ENCODE peak calls at places on chromosomes 3 and 15, in five cellular contexts. R is CD8-positive, alpha-beta T cell; N is colonic mucosa; D is astrocyte; M is fibroblast of the aortic adventitia. P is an unnamed sample.

GRCh38 chr15:73353734-73354133 is 15.0 kb downstream of the HCN4 start:
- DNase-seq in R (no peak), N (no peak), D (no peak), M (no peak), P (no peak)

GRCh38 chr15:68791431-68792283 is 29.0 kb downstream of the ANP32A start:
- DNase-seq in R (peak; percentile 60), N (no peak), D (no peak), M (no peak), P (no peak)

GRCh38 chr3:9298236-9298635 is 48.8 kb upstream of the SRGAP3 start:
- DNase-seq in R (no peak), N (no peak), D (peak; percentile 28), M (peak; percentile 42), P (peak; percentile 44)

GRCh38 chr15:95446854-95447253 is 883.6 kb upstream of the NR2F2 start:
- DNase-seq in R (peak; percentile 28), N (no peak), D (no peak), M (no peak), P (no peak)

GRCh38 chr15:31376511-31376910 is 49.9 kb downstream of the KLF13 start:
- DNase-seq in R (no peak), N (peak; percentile 61), D (no peak), M (no peak), P (no peak)

GRCh38 chr15:81531141-81531592 is 157.2 kb upstream of the TMC3 start:
- DNase-seq in R (no peak), N (no peak), D (peak; percentile 62), M (peak; percentile 84), P (no peak)

GRCh38 chr3:189629803-189630455 is 1.3 kb upstream of the TP63 start:
- DNase-seq in R (no peak), N (no peak), D (no peak), M (peak; percentile 63), P (no peak)

GRCh38 chr3:39809995-39810595 is 686 bp downstream of the MYRIP start:
- DNase-seq in R (no peak), N (no peak), D (no peak), M (no peak), P (no peak)

GRCh38 chr3:67619966-67620365 is 34.4 kb downstream of the SUCLG2 start:
- DNase-seq in R (no peak), N (no peak), D (no peak), M (no peak), P (no peak)

GRCh38 chr3:69292185-69292584 is 93.7 kb downstream of the FRMD4B start:
- DNase-seq in R (no peak), N (no peak), D (no peak), M (no peak), P (no peak)

GRCh38 chr15:100338971-100339444 is 2.8 kb downstream of the ADAMTS17 start:
- DNase-seq in R (peak; percentile 66), N (peak; percentile 70), D (peak; percentile 72), M (peak; percentile 59), P (no peak)

GRCh38 chr3:72062017-72062416 is 277.1 kb upstream of the PROK2 start:
- DNase-seq in R (no peak), N (no peak), D (no peak), M (no peak), P (no peak)

DNA sequence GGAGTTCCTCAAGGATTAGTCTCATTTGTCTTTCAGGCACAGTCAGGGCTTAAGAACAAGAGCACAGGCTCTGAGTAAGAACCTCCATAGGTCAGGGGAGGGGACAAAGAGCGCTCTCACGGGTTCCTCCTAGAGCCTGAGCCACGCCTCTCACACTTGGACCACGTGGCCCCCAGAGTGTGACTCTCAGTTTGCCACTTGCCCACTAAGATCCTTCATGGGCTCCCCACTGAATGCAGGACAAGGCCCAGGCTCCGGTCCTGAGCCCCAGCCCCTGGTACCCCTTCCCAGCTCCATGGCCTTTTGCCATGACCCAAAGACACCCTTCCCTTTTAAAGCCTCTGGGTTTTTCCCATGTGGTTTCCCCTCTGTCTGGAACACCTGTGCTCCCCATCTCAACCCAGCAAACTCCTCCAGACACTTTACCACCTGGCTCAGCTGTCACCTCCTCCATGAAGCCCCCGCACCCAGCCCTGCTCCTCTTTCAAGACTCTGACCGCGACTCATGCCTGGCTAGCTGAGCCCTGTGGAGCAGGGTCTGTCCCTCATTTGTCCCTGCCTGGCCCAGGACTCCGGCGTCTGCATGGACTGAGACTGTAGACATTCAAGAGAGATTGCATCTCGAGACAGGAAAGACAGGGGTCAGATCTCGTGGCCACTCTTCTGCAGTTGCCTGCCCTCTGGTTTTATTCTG is 32.7 kb downstream of the IQSEC1 start:
- DNase-seq in R (peak; percentile 56), N (no peak), D (no peak), M (no peak), P (no peak)
- TF ChIP-seq CTCF in R (no peak), N (no peak), D (no peak), M (no peak), P (no peak)

GRCh38 chr3:23900744-23901143 is 16.0 kb downstream of the NKIRAS1 start:
- DNase-seq in R (no peak), N (no peak), D (no peak), M (no peak), P (no peak)
- TF ChIP-seq CTCF in R (no peak), N (no peak), D (no peak), M (no peak), P (peak; percentile 29)

DNA sequence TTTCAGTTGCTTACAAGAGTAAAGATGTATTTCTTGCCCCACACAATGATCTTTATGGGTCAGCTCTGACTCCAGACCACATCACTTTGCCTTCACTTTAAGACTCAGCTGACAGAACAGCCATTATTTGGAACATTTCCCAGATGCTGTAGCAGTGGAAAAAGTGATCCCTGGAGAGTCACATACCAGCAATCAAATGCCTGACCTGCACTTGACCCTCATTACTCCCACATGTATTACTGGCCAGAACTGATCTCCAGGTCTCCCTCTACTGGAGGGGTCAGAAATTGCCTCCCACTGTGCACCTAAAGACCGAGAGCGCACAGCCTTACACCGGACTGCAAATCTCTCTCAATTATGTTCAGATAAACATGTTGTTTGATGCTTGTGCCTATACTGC is 88.6 kb upstream of the ZNF385D start:
- DNase-seq in R (no peak), N (no peak), D (peak; percentile 97), M (peak; percentile 77), P (peak; percentile 73)
- TF ChIP-seq CTCF in R (no peak), N (no peak), D (peak; percentile 49), M (peak; percentile 31), P (peak; percentile 50)

DNA sequence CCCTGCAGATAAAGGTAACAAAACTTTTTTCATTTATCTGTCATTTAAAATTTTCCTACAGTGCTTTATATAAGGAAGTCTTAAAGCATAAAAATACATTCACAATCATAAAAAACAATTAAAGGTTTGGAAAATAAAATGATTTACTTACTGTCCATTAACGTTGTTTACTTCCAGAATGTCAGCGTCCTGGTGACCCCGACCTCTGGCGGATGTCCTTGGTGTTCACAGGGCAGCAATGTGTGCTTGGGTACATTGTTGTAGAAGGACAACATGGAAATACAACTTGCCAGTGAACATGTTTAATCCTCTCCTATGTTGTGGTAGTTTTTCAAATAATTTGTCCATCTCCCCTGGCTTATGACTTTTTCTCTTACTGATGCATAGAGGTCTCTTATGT is 168.8 kb upstream of the NDN start:
- DNase-seq in R (no peak), N (no peak), D (no peak), M (no peak), P (no peak)
- TF ChIP-seq CTCF in R (no peak), N (no peak), D (no peak), M (no peak), P (no peak)

GRCh38 chr3:78741066-78741645 is 1026.6 kb downstream of the ROBO1 start:
- DNase-seq in R (no peak), N (no peak), D (no peak), M (no peak), P (no peak)
- TF ChIP-seq CTCF in R (peak; percentile 34), N (peak; percentile 43), D (peak; percentile 35), M (peak; percentile 57), P (peak; percentile 82)

DNA sequence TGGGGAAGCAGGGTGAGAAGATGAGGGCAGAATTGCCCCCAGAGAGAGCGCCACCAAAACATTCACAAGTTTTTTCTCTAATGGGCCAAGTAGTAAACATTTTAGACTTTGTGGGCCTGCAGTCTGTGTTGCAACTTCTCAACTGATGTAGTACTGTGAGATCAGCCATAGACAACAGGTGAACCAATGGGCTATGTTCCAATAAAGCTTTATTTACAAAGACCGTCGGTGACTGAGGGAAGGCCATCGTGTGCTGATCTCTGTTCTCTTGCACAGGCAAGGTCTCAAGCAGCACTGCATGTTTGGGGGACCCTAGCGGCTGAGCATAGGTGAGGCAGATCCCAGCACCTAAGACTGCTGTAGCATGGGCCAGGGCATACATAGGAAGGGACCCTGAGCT is 225.4 kb upstream of the ST8SIA2 start:
- DNase-seq in R (no peak), N (no peak), D (no peak), M (no peak), P (no peak)
- TF ChIP-seq CTCF in R (no peak), N (no peak), D (no peak), M (no peak), P (no peak)

GRCh38 chr3:143208976-143209714 is 89.6 kb downstream of the CHST2 start:
- DNase-seq in R (no peak), N (no peak), D (no peak), M (no peak), P (no peak)

GRCh38 chr3:143203848-143204247 is 84.3 kb downstream of the CHST2 start:
- DNase-seq in R (no peak), N (no peak), D (peak; percentile 49), M (peak; percentile 11), P (peak; percentile 53)

GRCh38 chr3:143206955-143207337 is 87.4 kb downstream of the CHST2 start:
- DNase-seq in R (no peak), N (no peak), D (no peak), M (no peak), P (no peak)

GRCh38 chr3:143207338-143207961 is 87.9 kb downstream of the CHST2 start:
- DNase-seq in R (no peak), N (no peak), D (peak; percentile 88), M (peak; percentile 61), P (peak; percentile 28)

GRCh38 chr3:143209715-143210059 is 90.1 kb downstream of the CHST2 start:
- DNase-seq in R (no peak), N (no peak), D (no peak), M (no peak), P (no peak)
- TF ChIP-seq CTCF in R (no peak), N (no peak), D (no peak), M (no peak), P (no peak)

DNA sequence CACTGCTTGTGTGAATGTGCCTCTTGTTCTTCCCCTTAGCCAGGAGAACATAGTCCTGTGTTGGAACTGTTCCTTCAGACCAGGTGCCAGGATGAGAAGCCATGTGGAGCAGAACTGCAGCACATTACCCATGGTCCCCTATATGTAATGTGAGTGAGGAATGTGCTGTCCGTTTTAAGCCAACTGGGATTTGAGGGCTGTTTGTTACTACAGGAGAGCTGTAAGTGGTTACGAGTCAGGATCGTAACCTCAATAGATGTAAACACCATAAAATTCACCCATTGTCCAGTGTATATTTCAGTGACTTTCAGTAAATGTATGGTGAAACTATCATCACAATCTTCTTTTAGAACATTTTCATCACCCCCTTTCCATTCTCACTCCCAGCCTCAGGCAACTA is 10.1 kb upstream of the SCAP start:
- DNase-seq in R (no peak), N (no peak), D (no peak), M (no peak), P (no peak)
- TF ChIP-seq CTCF in R (no peak), N (no peak), D (no peak), M (no peak), P (no peak)

GRCh38 chr3:156554842-156555687 is at the start of gene SSR3:
- DNase-seq in R (peak; percentile 98), N (peak; percentile 99), D (peak; percentile 99), M (peak; percentile 100), P (peak; percentile 99)
- TF ChIP-seq CTCF in R (peak; percentile 27), N (no peak), D (no peak), M (peak; percentile 51), P (peak; percentile 52)

P was measured in HFFc6.